ENCODE peak calls at places on chromosomes 7 and 10, in five cellular contexts. J is adipocyte; I is effector memory CD4-positive, alpha-beta T cell; V is MM.1S; S is CD8-positive, alpha-beta T cell. N is an unnamed sample. For H3K4me1, the result is how much of the 10 kb centered on the place peaks cover.

GRCh38 chr7:29413511-29414178 is 150.0 kb upstream of the PRR15 start:
- DNase-seq in J (peak), I (no peak), V (no peak), S (no peak), N (no peak)

GRCh38 chr7:39942883-39943282 is 7.2 kb upstream of the CDK13 start:
- DNase-seq in J (no peak), I (no peak), V (no peak), S (no peak), N (no peak)

GRCh38 chr10:22341190-22341935 is 3.9 kb upstream of the SPAG6 start:
- DNase-seq in J (peak), I (no peak), V (no peak), S (no peak), N (no peak)

GRCh38 chr7:157729566-157729965 is 392.8 kb downstream of the DNAJB6 start:
- DNase-seq in J (no peak), I (no peak), V (no peak), S (no peak), N (no peak)

GRCh38 chr7:47483604-47484273 is 98.2 kb downstream of the TNS3 start:
- DNase-seq in J (no peak), I (no peak), V (no peak), S (no peak), N (no peak)

GRCh38 chr10:118110750-118111149 is 64.0 kb upstream of the RAB11FIP2 start:
- DNase-seq in J (no peak), I (no peak), V (no peak), S (no peak), N (no peak)

GRCh38 chr10:59175538-59176240 is 754 bp upstream of the PHYHIPL start:
- DNase-seq in J (no peak), I (no peak), V (no peak), S (no peak), N (peak)

GRCh38 chr7:27176962-27177794 is 3.1 kb upstream of the HOXA10 start:
- DNase-seq in J (no peak), I (no peak), V (no peak), S (no peak), N (peak)

GRCh38 chr10:124632064-124632531 is 112.1 kb downstream of the FAM53B start:
- DNase-seq in J (no peak), I (no peak), V (no peak), S (no peak), N (peak)

GRCh38 chr7:70082026-70082655 is 483.9 kb downstream of the AUTS2 start:
- DNase-seq in J (peak), I (no peak), V (no peak), S (no peak), N (no peak)

GRCh38 chr10:93023013-93023650 is 37.5 kb upstream of the CYP26C1 start:
- DNase-seq in J (no peak), I (no peak), V (no peak), S (no peak), N (no peak)

GRCh38 chr7:139106959-139107358 is 2.6 kb downstream of the ZC3HAV1 start:
- DNase-seq in J (no peak), I (no peak), V (peak), S (no peak), N (no peak)

GRCh38 chr7:131328387-131329175 is 905 bp downstream of the MKLN1 start:
- DNase-seq in J (peak), I (no peak), V (peak), S (no peak), N (no peak)

GRCh38 chr10:90193240-90193985 is 492.0 kb downstream of the KIF20B start:
- DNase-seq in J (peak), I (no peak), V (no peak), S (no peak), N (no peak)

GRCh38 chr10:77085344-77085743 is 552.3 kb downstream of the KCNMA1 start:
- DNase-seq in J (no peak), I (no peak), V (no peak), S (no peak), N (no peak)

GRCh38 chr10:130136214-130137076 is at the start of gene GLRX3:
- DNase-seq in J (peak), I (peak), V (peak), S (peak), N (peak)

DNA sequence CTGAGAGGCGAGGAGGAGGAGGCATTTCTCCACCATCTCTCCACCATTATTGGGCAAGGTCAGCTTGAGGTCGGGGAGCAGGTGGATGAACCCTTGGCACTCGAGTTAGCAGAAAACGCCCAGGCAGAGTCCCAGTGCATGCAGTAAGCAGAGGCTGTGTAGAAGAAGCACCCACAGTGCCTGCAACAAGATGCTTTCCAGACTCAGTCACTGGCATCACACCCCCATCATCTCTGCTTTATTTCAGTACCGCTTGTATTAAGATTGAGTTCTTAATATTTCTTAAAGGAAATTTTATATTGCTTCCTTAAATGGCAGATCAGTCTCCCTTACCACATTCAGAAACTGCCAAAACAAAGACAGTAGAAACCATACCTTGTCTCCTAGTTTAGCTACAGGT is 122.3 kb upstream of the PPIF start:
- DNase-seq in J (no peak), I (no peak), V (no peak), S (no peak), N (no peak)
- H3K4me1 ChIP-seq in J (under half), I (under half), V (under half), S (under half), N (half or more)

GRCh38 chr10:49302088-49302487 is 3.1 kb downstream of the C10orf71 start:
- DNase-seq in J (no peak), I (no peak), V (no peak), S (no peak), N (no peak)
- H3K4me1 ChIP-seq in J (under half), I (under half), V (under half), S (under half), N (under half)

GRCh38 chr7:6636741-6637543 is at the start of gene ZNF316:
- DNase-seq in J (peak), I (peak), V (peak), S (peak), N (peak)

GRCh38 chr7:6631605-6632004 is 5.5 kb upstream of the ZNF316 start:
- DNase-seq in J (no peak), I (no peak), V (no peak), S (no peak), N (no peak)

GRCh38 chr7:6630007-6630849 is 6.9 kb upstream of the ZNF316 start:
- DNase-seq in J (no peak), I (no peak), V (no peak), S (no peak), N (no peak)

GRCh38 chr7:6637544-6638229 is 569 bp downstream of the ZNF316 start:
- DNase-seq in J (peak), I (peak), V (peak), S (peak), N (peak)

DNA sequence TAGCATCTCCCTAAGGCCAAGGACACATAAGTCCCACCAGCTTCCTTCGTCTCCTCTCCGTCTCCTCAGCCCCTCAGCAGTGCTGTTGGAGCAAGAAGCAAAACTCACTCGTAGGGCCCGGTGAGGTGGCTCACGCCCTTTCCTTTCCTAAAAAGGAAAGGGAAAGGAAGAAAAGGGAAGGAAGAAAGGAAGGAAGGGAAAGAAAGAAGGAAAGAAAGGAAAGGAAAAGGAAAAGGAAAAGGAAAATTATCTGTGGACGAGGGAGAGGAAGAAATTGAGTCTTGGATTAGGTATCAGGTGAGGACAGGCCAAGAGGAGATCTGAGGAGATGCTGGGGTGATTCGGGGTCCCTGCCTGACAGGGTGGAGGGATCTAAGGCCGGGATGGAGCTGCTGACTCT is 3.1 kb upstream of the ZNF316 start:
- DNase-seq in J (no peak), I (no peak), V (no peak), S (no peak), N (no peak)
- H3K4me1 ChIP-seq in J (under half), I (under half), V (under half), S (under half), N (under half)

GRCh38 chr7:3066506-3066905 is 22.8 kb upstream of the CARD11 start:
- DNase-seq in J (no peak), I (no peak), V (no peak), S (no peak), N (no peak)

GRCh38 chr7:3063016-3063753 is 19.5 kb upstream of the CARD11 start:
- DNase-seq in J (no peak), I (peak), V (peak), S (peak), N (no peak)

GRCh38 chr7:3065724-3066143 is 22.1 kb upstream of the CARD11 start:
- DNase-seq in J (no peak), I (peak), V (no peak), S (peak), N (peak)

GRCh38 chr7:3067193-3067592 is 23.5 kb upstream of the CARD11 start:
- DNase-seq in J (no peak), I (no peak), V (no peak), S (no peak), N (no peak)

DNA sequence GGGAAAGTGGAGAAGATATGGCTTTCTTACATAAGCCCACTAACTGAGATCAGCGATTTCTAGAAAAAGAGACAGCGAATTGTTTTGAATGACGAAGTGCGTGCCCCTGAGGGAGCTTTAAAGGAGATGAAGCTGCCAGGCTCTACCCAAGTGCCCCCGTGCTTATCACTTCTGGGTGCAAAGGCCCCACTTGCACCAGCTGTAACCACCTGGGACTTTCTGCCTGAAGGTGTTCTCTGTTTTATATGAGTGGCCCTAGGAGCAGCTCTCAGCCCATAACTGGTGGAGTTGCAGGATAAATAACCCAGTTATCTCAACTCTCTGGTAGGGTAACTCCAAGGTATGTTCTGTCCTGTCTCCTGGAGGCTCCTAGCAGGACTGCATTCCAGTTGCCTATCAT is 20.4 kb upstream of the CARD11 start:
- DNase-seq in J (no peak), I (no peak), V (no peak), S (no peak), N (no peak)
- H3K4me1 ChIP-seq in J (under half), I (under half), V (under half), S (half or more), N (under half)

GRCh38 chr7:86953219-86953618 is 106.2 kb downstream of the ELAPOR2 start:
- DNase-seq in J (no peak), I (no peak), V (no peak), S (no peak), N (no peak)

GRCh38 chr7:86951895-86952294 is 107.6 kb downstream of the ELAPOR2 start:
- DNase-seq in J (no peak), I (no peak), V (no peak), S (no peak), N (no peak)

GRCh38 chr7:86954960-86955359 is 104.5 kb downstream of the ELAPOR2 start:
- DNase-seq in J (no peak), I (no peak), V (no peak), S (no peak), N (no peak)

GRCh38 chr7:86955895-86956503 is 103.5 kb downstream of the ELAPOR2 start:
- DNase-seq in J (no peak), I (no peak), V (no peak), S (no peak), N (no peak)

DNA sequence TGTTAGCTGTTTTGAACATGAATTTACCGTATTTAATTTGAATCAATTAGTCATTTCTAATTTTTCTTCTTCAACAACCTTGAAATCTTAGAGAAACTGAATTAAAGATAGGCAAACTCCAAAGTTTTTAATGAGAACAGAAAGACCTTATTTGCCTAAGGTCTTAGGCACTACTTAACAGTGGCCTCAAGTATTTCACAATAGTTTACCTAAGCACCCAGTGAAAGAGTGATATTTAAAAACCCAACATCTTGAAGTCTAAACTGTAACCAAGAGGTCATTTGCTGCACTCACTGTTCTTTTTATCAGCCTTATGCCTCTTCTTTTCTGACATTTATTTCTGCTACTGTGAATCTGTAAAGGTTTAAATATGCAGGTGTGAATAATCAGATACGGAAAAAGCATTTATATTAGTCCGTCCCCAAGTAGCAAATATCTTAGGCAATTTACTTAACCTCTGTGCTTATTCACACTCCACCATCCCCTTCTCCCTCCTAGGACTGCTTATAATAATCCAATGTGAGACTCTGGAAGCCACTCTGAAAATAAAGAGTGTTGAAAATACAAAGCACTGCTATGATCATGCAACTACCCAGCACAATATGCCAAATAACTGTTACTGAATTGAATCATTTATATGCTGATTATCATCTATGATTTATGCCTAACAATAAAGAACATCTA is 105.7 kb downstream of the ELAPOR2 start:
- DNase-seq in J (no peak), I (no peak), V (no peak), S (no peak), N (no peak)
- H3K4me1 ChIP-seq in J (under half), I (under half), V (under half), S (under half), N (under half)

N was measured in lower lobe of right lung.